ENCODE peak calls at places on chromosomes 1 and 21, in four cellular contexts. I is sigmoid colon, G is adrenal gland, N is A549. B is an unnamed sample.
A peak's percentile ranks its signal among the peaks of the same experiment; 100 is the strongest.

GRCh38 chr1:15355968-15356621 is 53.6 kb upstream of the EFHD2 start:
- DNase-seq in N (peak; percentile 89), G (peak; percentile 81), I (no peak), B (no peak)

GRCh38 chr21:31576428-31576827 is 83.1 kb upstream of the SOD1 start:
- DNase-seq in G (no peak), N (no peak), I (no peak), B (no peak)

GRCh38 chr1:10152709-10153284 is 57.6 kb upstream of the KIF1B start:
- DNase-seq in G (peak; percentile 75), I (no peak), N (peak; percentile 45), B (peak; percentile 69)

GRCh38 chr1:227891223-227891954 is 56.3 kb downstream of the WNT9A start:
- DNase-seq in N (no peak), I (peak; percentile 57), G (peak; percentile 34), B (no peak)

GRCh38 chr1:7915826-7916225 is 24.8 kb downstream of the TNFRSF9 start:
- DNase-seq in N (no peak), G (no peak), I (no peak), B (no peak)

GRCh38 chr21:39020751-39021474 is 162.3 kb downstream of the PSMG1 start:
- DNase-seq in G (peak; percentile 73), I (peak; percentile 72), N (peak; percentile 36), B (no peak)

GRCh38 chr1:77832889-77833288 is 53.4 kb downstream of the MIGA1 start:
- DNase-seq in I (no peak), G (no peak), N (no peak), B (no peak)

GRCh38 chr21:38507374-38507942 is 9.2 kb upstream of the ERG start:
- DNase-seq in N (no peak), G (no peak), I (no peak), B (no peak)

GRCh38 chr1:65423884-65424655 is 3.6 kb downstream of the LEPR start:
- DNase-seq in G (no peak), N (peak; percentile 73), I (no peak), B (peak; percentile 65)

GRCh38 chr1:226763741-226764264 is 24.7 kb upstream of the ITPKB start:
- DNase-seq in I (no peak), N (peak; percentile 87), G (no peak), B (no peak)

GRCh38 chr21:28537371-28538079 is 455.2 kb downstream of the LTN1 start:
- DNase-seq in I (no peak), G (no peak), N (no peak), B (no peak)

GRCh38 chr1:205247130-205247921 is 19.6 kb downstream of the TMCC2 start:
- DNase-seq in G (no peak), I (no peak), N (no peak), B (peak; percentile 32)

GRCh38 chr21:28781602-28782274 is 210.9 kb downstream of the LTN1 start:
- DNase-seq in I (no peak), N (peak; percentile 29), G (no peak), B (peak; percentile 27)

GRCh38 chr1:6601865-6602668 is 602 bp downstream of the KLHL21 start:
- DNase-seq in G (peak; percentile 80), I (peak; percentile 82), N (no peak), B (peak; percentile 87)

GRCh38 chr1:66637146-66637545 is 103.2 kb downstream of the SGIP1 start:
- DNase-seq in I (no peak), N (no peak), G (no peak), B (no peak)

GRCh38 chr1:186409091-186409490 is 33.5 kb downstream of the ODR4 start:
- DNase-seq in G (no peak), I (no peak), N (no peak), B (no peak)

GRCh38 chr1:222865718-222866117 is 50.9 kb downstream of the DISP1 start:
- DNase-seq in G (no peak), N (no peak), I (no peak), B (no peak)

GRCh38 chr1:116760996-116761665 is 6.9 kb downstream of the CD2 start:
- DNase-seq in G (no peak), I (no peak), N (no peak), B (no peak)

GRCh38 chr1:193940176-193940575 is 753.8 kb upstream of the B3GALT2 start:
- DNase-seq in I (no peak), G (no peak), N (no peak), B (no peak)

GRCh38 chr1:10903421-10903820 is 107.0 kb upstream of the CASZ1 start:
- DNase-seq in I (no peak), N (no peak), G (no peak), B (no peak)

GRCh38 chr1:159756397-159756796 is 24.4 kb upstream of the DUSP23 start:
- DNase-seq in G (no peak), N (no peak), I (no peak), B (no peak)

GRCh38 chr21:35026617-35027557 is 22.2 kb downstream of the RUNX1 start:
- DNase-seq in N (peak; percentile 31), G (peak; percentile 60), I (peak; percentile 71), B (peak; percentile 97)

GRCh38 chr1:114008352-114009041 is 29.2 kb downstream of the OLFML3 start:
- DNase-seq in G (no peak), N (no peak), I (no peak), B (no peak)

GRCh38 chr1:68544651-68545050 is 47.8 kb upstream of the DEPDC1 start:
- DNase-seq in N (no peak), G (no peak), I (no peak), B (no peak)

GRCh38 chr1:160925652-160926241 is 28.9 kb downstream of the ITLN2 start:
- DNase-seq in G (no peak), I (no peak), N (peak; percentile 63), B (no peak)

GRCh38 chr21:45542242-45542666 is at the start of gene SLC19A1:
- DNase-seq in G (peak; percentile 71), N (peak; percentile 48), I (peak; percentile 77), B (peak; percentile 75)

GRCh38 chr1:203239906-203240305 is 10.4 kb upstream of the CHIT1 start:
- DNase-seq in N (no peak), G (no peak), I (no peak), B (no peak)

GRCh38 chr1:3564921-3565831 is 46.1 kb downstream of the MEGF6 start:
- DNase-seq in G (no peak), I (no peak), N (no peak), B (peak; percentile 29)

GRCh38 chr21:27300770-27301169 is 333.9 kb upstream of the ADAMTS5 start:
- DNase-seq in I (no peak), N (no peak), G (no peak), B (no peak)
- TF ChIP-seq POLR2A in I (no peak), N (no peak), G (no peak), B (no peak)

GRCh38 chr21:43867936-43868335 is 2.9 kb downstream of the AGPAT3 start:
- DNase-seq in G (no peak), N (no peak), I (no peak), B (no peak)

GRCh38 chr21:43865471-43866181 is 603 bp downstream of the AGPAT3 start:
- DNase-seq in I (peak; percentile 73), N (no peak), G (no peak), B (peak; percentile 76)

GRCh38 chr21:43867332-43867703 is 2.3 kb downstream of the AGPAT3 start:
- DNase-seq in G (no peak), I (no peak), N (no peak), B (no peak)

GRCh38 chr21:43866233-43866632 is 1.2 kb downstream of the AGPAT3 start:
- DNase-seq in I (peak; percentile 83), G (peak; percentile 79), N (no peak), B (peak; percentile 59)

DNA sequence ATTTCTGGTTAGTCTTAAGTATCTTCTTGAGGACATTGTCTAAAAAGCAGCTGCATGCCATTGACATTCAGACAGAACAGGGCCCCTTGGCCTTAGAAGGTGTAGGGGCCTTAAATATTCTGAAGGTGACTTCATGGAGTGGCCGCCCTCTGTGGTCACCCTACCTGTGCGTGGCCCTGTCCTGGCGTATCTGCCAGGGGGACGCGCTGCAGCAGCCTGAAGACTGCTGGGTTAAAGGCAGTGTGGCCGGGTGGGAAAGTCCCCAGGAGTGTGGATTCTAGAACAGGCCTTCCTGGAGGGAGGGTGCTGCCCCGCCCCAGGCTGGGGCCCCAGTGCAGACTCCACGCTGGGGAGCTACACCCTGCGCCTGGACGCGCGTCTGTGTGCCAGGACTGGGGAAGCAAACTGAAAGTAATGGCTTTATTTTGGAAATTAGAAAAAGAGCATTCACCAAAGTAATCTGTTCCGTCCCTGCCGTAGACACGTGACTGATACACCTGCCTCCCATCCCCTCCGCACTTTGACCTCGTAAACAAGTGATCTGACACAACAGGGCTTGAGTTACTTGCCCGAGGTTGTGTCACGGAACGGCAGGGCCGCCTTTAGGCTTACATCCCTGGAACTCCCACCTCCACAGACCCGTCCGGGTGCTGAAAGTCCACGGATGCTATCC is 1.8 kb downstream of the AGPAT3 start:
- DNase-seq in N (no peak), I (no peak), G (no peak), B (peak; percentile 43)
- TF ChIP-seq POLR2A in N (no peak), I (no peak), G (no peak), B (no peak)

GRCh38 chr1:42682739-42683529 is 716 bp downstream of the YBX1 start:
- DNase-seq in G (peak; percentile 78), N (peak; percentile 54), I (peak; percentile 88), B (peak; percentile 94)
- TF ChIP-seq POLR2A in G (no peak), N (no peak), I (no peak), B (no peak)

GRCh38 chr1:233613252-233614172 is at the start of gene KCNK1:
- DNase-seq in N (peak; percentile 80), G (peak; percentile 70), I (peak; percentile 67), B (peak; percentile 13)
- TF ChIP-seq POLR2A in N (peak; percentile 46), G (no peak), I (peak; percentile 55), B (no peak)

DNA sequence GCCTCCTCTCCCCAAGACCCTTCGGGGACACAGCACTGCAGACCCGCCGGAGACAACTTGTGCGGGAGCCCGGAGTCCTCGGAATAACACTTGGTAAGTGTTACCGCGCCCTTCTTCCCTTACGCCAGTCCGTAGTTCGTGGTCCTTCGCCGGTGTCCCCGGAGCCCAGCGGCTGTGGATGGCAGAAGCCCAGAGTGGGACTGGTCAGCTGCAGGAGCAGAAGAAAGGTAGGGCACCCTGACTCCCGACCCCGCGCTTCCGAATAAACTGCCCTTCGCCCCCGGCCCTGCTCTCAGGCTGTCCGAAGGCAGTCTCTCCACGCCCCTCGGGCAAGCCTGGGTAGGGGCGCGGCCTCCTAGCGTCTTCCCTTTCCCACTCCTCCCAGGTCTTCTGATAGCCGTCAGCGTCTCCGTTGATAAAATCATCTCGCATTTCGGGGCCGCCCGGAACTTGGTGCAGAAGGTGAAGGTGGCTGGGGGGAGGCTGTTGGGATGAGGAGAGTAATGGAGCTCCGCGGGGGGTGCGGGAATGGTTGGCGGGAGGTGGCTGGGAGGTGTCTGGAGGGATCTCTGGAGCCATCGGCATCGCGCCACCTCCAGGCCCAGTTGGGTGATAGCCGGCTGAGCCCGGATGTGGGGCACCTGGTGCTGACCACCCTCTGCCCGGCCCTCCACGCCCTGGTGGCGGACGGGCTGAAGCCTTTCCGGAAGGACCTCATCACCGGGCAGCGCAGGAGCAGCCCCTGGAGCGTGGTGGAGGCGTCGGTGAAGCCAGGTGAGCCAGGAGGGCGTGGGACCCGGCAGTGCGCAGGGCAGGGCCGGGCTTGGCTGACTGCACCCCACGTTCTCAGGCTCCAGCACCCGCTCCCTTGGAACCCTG is 4.3 kb downstream of the RUSC1 start:
- DNase-seq in N (peak; percentile 72), I (peak; percentile 86), G (peak; percentile 81), B (peak; percentile 65)
- TF ChIP-seq POLR2A in N (no peak), I (no peak), G (no peak), B (no peak)